ENCODE peak calls at places on chromosomes 4 and X, in seven cellular contexts. W is GM20000, S is smooth muscle cell of the brain vasculature, F is foreskin melanocyte, D is GM04504, M is GOT3, K is T-helper 2 cell. X is an unnamed sample.

GRCh38 chr4:3729885-3730226 is 36.3 kb upstream of the ADRA2C start:
- DNase-seq in W (no peak), S (no peak), F (no peak), D (no peak), M (no peak), K (no peak), X (no peak)

GRCh38 chr4:121246698-121247097 is 82.6 kb upstream of the TNIP3 start:
- DNase-seq in W (no peak), S (no peak), F (no peak), D (no peak), M (no peak), K (no peak), X (no peak)

GRCh38 chr4:69025999-69026387 is 70.3 kb upstream of the UGT2B7 start:
- DNase-seq in W (no peak), S (no peak), F (no peak), D (no peak), M (no peak), K (no peak), X (no peak)

GRCh38 chr4:74123065-74123728 is 24.2 kb upstream of the CXCL2 start:
- DNase-seq in W (no peak), S (no peak), F (no peak), D (peak), M (peak), K (no peak), X (no peak)

GRCh38 chrX:154541896-154542722 is 4.5 kb downstream of the G6PD start:
- DNase-seq in W (no peak), S (peak), F (peak), D (peak), M (peak), K (peak), X (peak)

GRCh38 chrX:19682712-19683331 is 167.5 kb upstream of the MAP3K15 start:
- DNase-seq in W (peak), S (peak), F (no peak), D (peak), M (peak), K (peak), X (peak)

GRCh38 chr4:168386002-168386401 is 67.5 kb upstream of the DDX60 start:
- DNase-seq in W (no peak), S (no peak), F (no peak), D (no peak), M (no peak), K (no peak), X (peak)

GRCh38 chr4:105088110-105088879 is 58.4 kb upstream of the TET2 start:
- DNase-seq in W (no peak), S (peak), F (peak), D (peak), M (no peak), K (no peak), X (peak)

GRCh38 chr4:170214731-170215130 is 125.0 kb upstream of the AADAT start:
- DNase-seq in W (no peak), S (no peak), F (no peak), D (no peak), M (no peak), K (no peak), X (no peak)

X was measured in RCC 7860.